ENCODE peak calls at places on chromosomes 1 and 21, in four cellular contexts. Y is hepatocyte; K is CD4-positive, CD25-positive, alpha-beta regulatory T cell; A is CD8-positive, alpha-beta memory T cell. B is an unnamed sample. For H3K27me3, H3K9me3 and H3K36me3, the result is how much of the 10 kb centered on the place peaks cover.

GRCh38 chr1:151504252-151504651 is 6.9 kb upstream of the CGN start:
- DNase-seq in K (no peak), A (no peak), Y (no peak), B (no peak)

GRCh38 chr1:206979379-206980043 is 9.3 kb upstream of the FCAMR start:
- DNase-seq in K (no peak), A (no peak), Y (peak), B (no peak)

GRCh38 chr1:209349372-209350324 is 233.9 kb upstream of the CAMK1G start:
- DNase-seq in K (no peak), A (no peak), Y (peak), B (peak)

GRCh38 chr1:166237675-166238074 is 70.9 kb upstream of the FAM78B start:
- DNase-seq in Y (no peak), K (no peak), A (no peak), B (no peak)

GRCh38 chr1:207393610-207394009 is 60.5 kb upstream of the CR2 start:
- DNase-seq in A (no peak), Y (peak), K (no peak), B (no peak)

GRCh38 chr1:113166473-113166872 is 93.5 kb downstream of the LRIG2 start:
- DNase-seq in K (no peak), Y (no peak), A (no peak), B (no peak)

GRCh38 chr1:179017383-179018326 is 8.0 kb upstream of the FAM20B start:
- DNase-seq in A (no peak), Y (peak), K (no peak), B (no peak)

GRCh38 chr1:216726435-216726834 is 3.2 kb upstream of the ESRRG start:
- DNase-seq in K (no peak), A (no peak), Y (no peak), B (no peak)

GRCh38 chr1:94617139-94617805 is 75.7 kb upstream of the F3 start:
- DNase-seq in K (no peak), Y (no peak), A (no peak), B (no peak)

GRCh38 chr1:100146958-100147357 is 14.0 kb downstream of the TRMT13 start:
- DNase-seq in Y (no peak), A (no peak), K (no peak), B (no peak)

GRCh38 chr1:236143104-236143948 is 987 bp downstream of the GPR137B start:
- DNase-seq in Y (peak), A (peak), K (peak), B (no peak)

GRCh38 chr1:200892546-200892945 is 2.2 kb upstream of the INAVA start:
- DNase-seq in Y (no peak), K (no peak), A (peak), B (no peak)

GRCh38 chr1:71666609-71667008 is 585.8 kb upstream of the ZRANB2 start:
- DNase-seq in Y (no peak), K (no peak), A (no peak), B (no peak)

GRCh38 chr1:38524025-38524641 is 335.4 kb downstream of the RRAGC start:
- DNase-seq in K (no peak), A (no peak), Y (no peak), B (no peak)

GRCh38 chr1:6412896-6413295 is 6.8 kb downstream of the HES2 start:
- DNase-seq in A (no peak), K (no peak), Y (no peak), B (no peak)

GRCh38 chr1:246728311-246728710 is 4.1 kb downstream of the SCCPDH start:
- DNase-seq in K (no peak), Y (no peak), A (no peak), B (no peak)

GRCh38 chr1:58773406-58773840 is 10.4 kb downstream of the JUN start:
- DNase-seq in Y (peak), A (no peak), K (no peak), B (peak)

GRCh38 chr1:23008901-23009300 is 6.8 kb downstream of the TEX46 start:
- DNase-seq in K (no peak), Y (no peak), A (no peak), B (no peak)

GRCh38 chr1:20227704-20228103 is 41.4 kb upstream of the PLA2G2C start:
- DNase-seq in A (no peak), Y (no peak), K (no peak), B (no peak)

GRCh38 chr21:36718951-36719501 is 20.1 kb downstream of the SIM2 start:
- DNase-seq in K (no peak), A (peak), Y (no peak), B (no peak)

GRCh38 chr1:23178414-23178813 is 9.8 kb upstream of the LUZP1 start:
- DNase-seq in K (no peak), Y (no peak), A (no peak), B (no peak)

GRCh38 chr1:42266253-42267135 is 68.5 kb downstream of the FOXJ3 start:
- DNase-seq in Y (no peak), K (no peak), A (no peak), B (no peak)

GRCh38 chr1:182229451-182229850 is 162.1 kb downstream of the GLUL start:
- DNase-seq in K (no peak), A (no peak), Y (no peak), B (no peak)

GRCh38 chr1:228379165-228379460 is 27.5 kb downstream of the TRIM11 start:
- DNase-seq in A (no peak), K (no peak), Y (peak), B (peak)

GRCh38 chr1:43367026-43367903 is 546 bp downstream of the ELOVL1 start:
- DNase-seq in K (peak), Y (peak), A (peak), B (no peak)

GRCh38 chr1:220887202-220887867 is 8.1 kb downstream of the HLX start:
- DNase-seq in A (no peak), Y (peak), K (no peak), B (peak)

GRCh38 chr1:220888665-220888986 is 9.4 kb downstream of the HLX start:
- DNase-seq in A (no peak), Y (no peak), K (no peak), B (no peak)

GRCh38 chr1:220886470-220887201 is 7.4 kb downstream of the HLX start:
- DNase-seq in K (no peak), A (no peak), Y (no peak), B (no peak)

GRCh38 chr1:220889333-220889732 is 10.1 kb downstream of the HLX start:
- DNase-seq in K (no peak), Y (no peak), A (no peak), B (no peak)

DNA sequence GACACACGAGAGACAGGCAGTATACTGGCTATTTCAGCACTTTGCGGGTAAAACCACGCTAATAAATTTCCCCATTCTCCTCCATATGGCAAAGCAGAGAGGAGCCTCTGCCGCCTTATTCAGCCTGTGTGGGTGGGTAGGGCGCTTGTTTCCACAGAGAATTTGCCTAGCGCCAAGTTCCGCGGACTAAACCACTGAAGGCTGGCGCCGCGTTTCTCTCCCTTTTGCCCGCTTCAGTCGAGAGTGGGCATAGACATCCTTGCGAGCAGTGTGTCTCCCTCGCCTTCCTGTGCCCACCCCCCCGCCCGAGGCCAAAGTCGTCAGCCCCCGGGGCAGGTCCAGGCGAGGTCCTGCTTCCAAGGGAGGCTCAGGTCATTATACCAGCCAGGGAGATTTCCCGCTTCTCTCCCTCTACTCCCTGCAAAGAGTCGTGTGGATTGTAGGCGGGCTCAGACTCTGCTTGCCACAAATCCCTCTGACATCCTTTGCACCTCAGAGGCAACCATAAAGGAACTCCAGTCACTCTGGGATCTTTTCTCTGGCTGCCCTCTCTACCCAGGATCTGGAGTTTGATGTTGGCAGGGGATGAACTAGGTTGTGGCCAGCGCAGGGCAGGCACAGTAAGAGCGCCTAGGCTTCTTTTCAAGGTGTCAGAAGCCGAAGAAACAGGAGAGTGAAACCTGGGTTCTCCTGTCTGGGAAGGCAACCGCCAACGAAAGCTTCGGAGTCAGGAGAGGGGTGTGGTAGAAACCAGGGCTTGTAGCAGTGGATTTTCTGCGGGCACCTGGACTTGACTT is 8.8 kb downstream of the HLX start:
- DNase-seq in K (no peak), A (no peak), Y (no peak), B (no peak)
- H3K27me3 ChIP-seq in K (under half), A (under half), Y (half or more), B (under half)

GRCh38 chr1:93453911-93454310 is 6.0 kb downstream of the FNBP1L start:
- DNase-seq in A (no peak), K (no peak), Y (no peak), B (no peak)
- H3K9me3 ChIP-seq in A (under half), K (under half), Y (under half), B (under half)

GRCh38 chr1:54246097-54246721 is 46.2 kb downstream of the MRPL37 start:
- DNase-seq in K (no peak), A (no peak), Y (no peak), B (no peak)
- H3K36me3 ChIP-seq in K (under half), A (under half), Y (under half), B (under half)

GRCh38 chr1:204336642-204337041 is 23.1 kb downstream of the PLEKHA6 start:
- DNase-seq in A (no peak), Y (no peak), K (no peak), B (no peak)

GRCh38 chr1:204338997-204339396 is 20.7 kb downstream of the PLEKHA6 start:
- DNase-seq in A (no peak), K (no peak), Y (no peak), B (no peak)

GRCh38 chr1:204337047-204337446 is 22.7 kb downstream of the PLEKHA6 start:
- DNase-seq in Y (no peak), A (no peak), K (no peak), B (no peak)

GRCh38 chr1:204338359-204338758 is 21.4 kb downstream of the PLEKHA6 start:
- DNase-seq in Y (no peak), A (no peak), K (no peak), B (no peak)

GRCh38 chr1:204337583-204337982 is 22.1 kb downstream of the PLEKHA6 start:
- DNase-seq in A (no peak), Y (no peak), K (no peak), B (no peak)
- H3K27me3 ChIP-seq in A (under half), Y (under half), K (under half), B (under half)

GRCh38 chr1:239505094-239505493 is 118.7 kb downstream of the CHRM3 start:
- DNase-seq in A (no peak), K (no peak), Y (no peak), B (no peak)
- H3K9me3 ChIP-seq in A (under half), K (under half), Y (under half), B (under half)

GRCh38 chr1:21874328-21874727 is 62.3 kb downstream of the LDLRAD2 start:
- DNase-seq in K (no peak), Y (no peak), A (no peak), B (no peak)

GRCh38 chr1:21874778-21875547 is 62.1 kb downstream of the HSPG2 start:
- DNase-seq in K (no peak), Y (no peak), A (no peak), B (peak)

GRCh38 chr1:21873761-21874160 is 61.7 kb downstream of the LDLRAD2 start:
- DNase-seq in A (no peak), K (no peak), Y (no peak), B (no peak)

GRCh38 chr1:21876267-21876666 is 60.8 kb downstream of the HSPG2 start:
- DNase-seq in A (no peak), Y (no peak), K (no peak), B (no peak)

GRCh38 chr1:21875621-21876063 is 61.5 kb downstream of the HSPG2 start:
- DNase-seq in Y (no peak), A (no peak), K (no peak), B (no peak)
- H3K36me3 ChIP-seq in Y (under half), A (under half), K (under half), B (under half)

GRCh38 chr1:11639372-11639771 is 14.9 kb downstream of the FBXO2 start:
- DNase-seq in K (no peak), A (no peak), Y (no peak), B (no peak)

GRCh38 chr1:11641776-11642305 is 12.4 kb downstream of the FBXO2 start:
- DNase-seq in A (no peak), Y (no peak), K (no peak), B (no peak)

GRCh38 chr1:11638121-11638520 is 16.1 kb downstream of the FBXO2 start:
- DNase-seq in A (no peak), K (no peak), Y (no peak), B (no peak)

GRCh38 chr1:11640944-11641343 is 13.3 kb downstream of the FBXO2 start:
- DNase-seq in Y (no peak), K (no peak), A (no peak), B (no peak)

GRCh38 chr1:11640101-11640500 is 14.1 kb downstream of the FBXO2 start:
- DNase-seq in A (no peak), K (no peak), Y (no peak), B (no peak)
- H3K27me3 ChIP-seq in A (under half), K (under half), Y (under half), B (under half)

DNA sequence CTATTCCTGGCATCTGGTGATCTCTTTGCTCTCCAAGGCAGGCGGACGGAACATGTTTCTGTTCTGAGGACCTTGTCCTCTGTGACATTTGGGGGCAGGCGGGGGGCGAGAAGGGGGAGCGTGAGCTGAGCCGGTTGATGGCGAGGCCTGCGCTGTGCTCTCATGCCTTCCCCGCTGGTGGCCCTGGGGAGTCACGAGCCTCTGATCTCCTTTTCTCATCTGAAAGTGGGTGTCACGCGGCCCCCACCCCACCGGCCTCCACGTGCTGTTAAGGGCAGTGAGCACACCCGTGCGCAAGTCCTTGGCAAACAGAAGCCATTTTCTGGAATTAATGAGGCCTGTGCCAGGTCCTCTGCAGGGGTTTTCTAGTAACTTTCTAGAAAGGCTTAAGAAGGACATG is 102.8 kb upstream of the ACTRT2 start:
- DNase-seq in Y (no peak), A (no peak), K (no peak), B (no peak)
- H3K9me3 ChIP-seq in Y (under half), A (under half), K (under half), B (under half)